ENCODE peak calls at places on chromosomes 1 and 21, in five cellular contexts. B is WTC11; G is stimulated activated CD8-positive, alpha-beta memory T cell treated with anti-CD3 and anti-CD28 coated beads, Interleukin-2, amount 100 ng/mL, for 48 hours; M is ACHN; N is CD4-positive, alpha-beta T cell. I is an unnamed sample.

GRCh38 chr1:205658943-205659581 is 21.2 kb downstream of the SLC45A3 start:
- DNase-seq in N (peak), B (peak), M (peak), G (peak), I (peak)

GRCh38 chr1:218363141-218363540 is 18.0 kb downstream of the TGFB2 start:
- DNase-seq in N (no peak), M (no peak), G (no peak), B (no peak), I (no peak)

GRCh38 chr1:218496561-218496960 is 151.4 kb downstream of the TGFB2 start:
- DNase-seq in N (no peak), M (peak), B (no peak), G (no peak), I (peak)

GRCh38 chr21:34185051-34185750 is 111.8 kb downstream of the MRPS6 start:
- DNase-seq in N (no peak), M (no peak), G (no peak), B (no peak), I (no peak)

GRCh38 chr1:36385410-36386261 is at the start of gene STK40:
- DNase-seq in B (peak), N (peak), M (peak), G (peak), I (peak)

GRCh38 chr1:156815307-156815826 is 1.3 kb downstream of the SH2D2A start:
- DNase-seq in G (no peak), M (no peak), N (no peak), B (no peak), I (peak)

GRCh38 chr21:42833439-42833815 is 45.9 kb downstream of the WDR4 start:
- DNase-seq in B (peak), N (peak), M (peak), G (no peak), I (peak)

GRCh38 chr1:1391225-1391624 is 7.9 kb downstream of the CCNL2 start:
- DNase-seq in M (no peak), N (no peak), B (no peak), G (no peak), I (no peak)

GRCh38 chr1:161817155-161817730 is 51.1 kb downstream of the ATF6 start:
- DNase-seq in B (no peak), M (no peak), G (no peak), N (no peak), I (no peak)

GRCh38 chr1:17887646-17888395 is 132.7 kb downstream of the ACTL8 start:
- DNase-seq in B (no peak), M (no peak), N (no peak), G (no peak), I (no peak)

GRCh38 chr1:23436520-23437354 is 12.2 kb upstream of the TCEA3 start:
- DNase-seq in B (peak), M (no peak), G (peak), N (peak), I (no peak)

GRCh38 chr1:240732390-240732789 is 120.4 kb upstream of the GREM2 start:
- DNase-seq in M (peak), N (no peak), G (no peak), B (no peak), I (peak)

GRCh38 chr1:66505671-66506392 is 28.1 kb upstream of the SGIP1 start:
- DNase-seq in N (no peak), G (no peak), B (no peak), M (peak), I (no peak)

GRCh38 chr1:92980732-92981647 is 19.7 kb upstream of the DIPK1A start:
- DNase-seq in B (no peak), G (no peak), N (peak), M (no peak), I (no peak)

GRCh38 chr1:199287632-199288031 is 648.8 kb downstream of the PTPRC start:
- DNase-seq in G (no peak), M (no peak), B (no peak), N (no peak), I (no peak)

GRCh38 chr1:203480525-203481084 is 5.0 kb downstream of the PRELP start:
- DNase-seq in M (peak), N (no peak), B (peak), G (peak), I (peak)

GRCh38 chr1:186236921-186237320 is 138.1 kb downstream of the TPR start:
- DNase-seq in M (peak), N (no peak), G (no peak), B (no peak), I (peak)

GRCh38 chr21:31265293-31265692 is 78.8 kb downstream of the TIAM1 start:
- DNase-seq in N (no peak), M (no peak), B (no peak), G (no peak), I (no peak)

GRCh38 chr1:162663589-162664030 is 31.3 kb downstream of the DDR2 start:
- DNase-seq in B (no peak), M (no peak), N (no peak), G (no peak), I (peak)

GRCh38 chr1:36988741-36989193 is 45.5 kb downstream of the GRIK3 start:
- DNase-seq in N (no peak), B (no peak), G (no peak), M (no peak), I (no peak)

GRCh38 chr1:1439550-1440261 is 4.2 kb downstream of the VWA1 start:
- DNase-seq in G (no peak), B (no peak), M (no peak), N (no peak), I (no peak)

GRCh38 chr1:223760833-223761232 is 48.5 kb downstream of the CAPN2 start:
- DNase-seq in N (no peak), G (no peak), M (no peak), B (no peak), I (no peak)

GRCh38 chr1:43057567-43057966 is 98.9 kb upstream of the SLC2A1 start:
- DNase-seq in M (no peak), G (no peak), B (no peak), N (no peak), I (no peak)

GRCh38 chr1:61141288-61142044 is 59.1 kb downstream of the NFIA start:
- DNase-seq in B (no peak), N (no peak), M (no peak), G (no peak), I (no peak)

GRCh38 chr21:32956257-32956656 is 69.5 kb upstream of the OLIG2 start:
- DNase-seq in G (no peak), B (no peak), N (no peak), M (no peak), I (no peak)